ENCODE peak calls at places on chromosome 2, in four cellular contexts. D is K562, T is endothelial cell of umbilical vein, R is GM12878. S is an unnamed sample.

GRCh38 chr2:72037322-72037721 is 110.3 kb downstream of the CYP26B1 start:
- DNase-seq in D (no peak), T (no peak), R (no peak), S (no peak)

GRCh38 chr2:94874277-94874997 is 3.2 kb downstream of the TEKT4 start:
- DNase-seq in D (peak), T (peak), R (no peak), S (peak)

GRCh38 chr2:197107291-197108269 is 181.1 kb upstream of the PGAP1 start:
- DNase-seq in D (no peak), T (peak), R (no peak), S (peak)

GRCh38 chr2:191521608-191522208 is 156.2 kb upstream of the NABP1 start:
- DNase-seq in D (peak), T (peak), R (no peak), S (peak)

GRCh38 chr2:52336951-52337350 is 1305.0 kb upstream of the NRXN1 start:
- DNase-seq in D (no peak), T (no peak), R (no peak), S (no peak)

GRCh38 chr2:20818820-20819219 is 4.1 kb downstream of the LDAH start:
- DNase-seq in D (no peak), T (no peak), R (no peak), S (no peak)

GRCh38 chr2:209471037-209471436 is 47.2 kb downstream of the MAP2 start:
- DNase-seq in D (no peak), T (peak), R (no peak), S (peak)

GRCh38 chr2:28765316-28765715 is 13.7 kb downstream of the PPP1CB start:
- DNase-seq in D (no peak), T (no peak), R (no peak), S (peak)

GRCh38 chr2:98155721-98156120 is 68.8 kb downstream of the VWA3B start:
- DNase-seq in D (no peak), T (no peak), R (no peak), S (no peak)

GRCh38 chr2:69741281-69742169 is at the start of gene ANXA4:
- DNase-seq in D (peak), T (peak), R (no peak), S (peak)

GRCh38 chr2:3223080-3223923 is 154.3 kb downstream of the EIPR1 start:
- DNase-seq in D (no peak), T (peak), R (peak), S (peak)

GRCh38 chr2:218216674-218217365 is at the start of gene ARPC2:
- DNase-seq in D (peak), T (peak), R (peak), S (peak)

GRCh38 chr2:101995019-101995418 is 3.3 kb downstream of the IL1R2 start:
- DNase-seq in D (no peak), T (no peak), R (no peak), S (no peak)

GRCh38 chr2:226554726-226555125 is 244.9 kb downstream of the IRS1 start:
- DNase-seq in D (no peak), T (no peak), R (no peak), S (no peak)

GRCh38 chr2:64819774-64820688 is 166.3 kb upstream of the SERTAD2 start:
- DNase-seq in D (no peak), T (no peak), R (peak), S (no peak)

GRCh38 chr2:54872783-54873182 is 149.3 kb downstream of the EML6 start:
- DNase-seq in D (no peak), T (no peak), R (no peak), S (no peak)

GRCh38 chr2:8694737-8695136 is 12.9 kb downstream of the ID2 start:
- DNase-seq in D (no peak), T (no peak), R (no peak), S (peak)

GRCh38 chr2:84559838-84560237 is 43.5 kb downstream of the DNAH6 start:
- DNase-seq in D (no peak), T (no peak), R (no peak), S (no peak)

GRCh38 chr2:167209784-167210183 is 321.5 kb downstream of the XIRP2 start:
- DNase-seq in D (no peak), T (no peak), R (no peak), S (peak)

GRCh38 chr2:1869248-1869647 is 124.9 kb upstream of the PXDN start:
- DNase-seq in D (no peak), T (no peak), R (no peak), S (no peak)

GRCh38 chr2:109199790-109200189 is 70.8 kb downstream of the SH3RF3 start:
- DNase-seq in D (no peak), T (no peak), R (no peak), S (no peak)

GRCh38 chr2:74850816-74851566 is 17.1 kb downstream of the HK2 start:
- DNase-seq in D (no peak), T (no peak), R (no peak), S (peak)

GRCh38 chr2:144430722-144431163 is 89.2 kb downstream of the ZEB2 start:
- DNase-seq in D (no peak), T (peak), R (peak), S (peak)

GRCh38 chr2:71476495-71476894 is 23.1 kb downstream of the DYSF start:
- DNase-seq in D (no peak), T (no peak), R (no peak), S (no peak)

GRCh38 chr2:130873700-130874346 is 37.1 kb downstream of the ARHGEF4 start:
- DNase-seq in D (peak), T (peak), R (peak), S (peak)

GRCh38 chr2:180663016-180663471 is 317.4 kb upstream of the UBE2E3 start:
- DNase-seq in D (no peak), T (no peak), R (no peak), S (no peak)

GRCh38 chr2:180660207-180660606 is 320.2 kb upstream of the UBE2E3 start:
- DNase-seq in D (no peak), T (no peak), R (no peak), S (no peak)

GRCh38 chr2:180660881-180661280 is 319.5 kb upstream of the UBE2E3 start:
- DNase-seq in D (no peak), T (no peak), R (no peak), S (no peak)

GRCh38 chr2:180664507-180664906 is 315.9 kb upstream of the UBE2E3 start:
- DNase-seq in D (no peak), T (no peak), R (no peak), S (no peak)

DNA sequence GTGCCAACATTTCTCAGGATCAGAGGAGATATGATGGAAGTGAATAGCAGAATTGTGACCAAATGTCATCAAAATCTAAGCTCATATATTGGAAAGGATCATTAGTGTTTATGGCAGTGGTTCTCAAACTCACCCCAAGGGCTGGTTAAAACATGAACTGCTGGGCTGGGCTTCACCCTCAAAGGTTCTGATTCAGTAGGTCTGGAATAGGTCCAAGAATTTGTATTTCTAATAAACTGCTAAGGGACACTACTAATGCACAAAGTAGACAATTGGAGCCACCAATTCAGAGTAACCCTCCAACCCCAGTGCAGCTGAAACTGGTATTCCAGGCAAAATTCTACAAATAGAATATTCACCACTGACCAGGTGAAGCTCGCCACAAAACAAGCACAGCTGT is 317.9 kb upstream of the UBE2E3 start:
- DNase-seq in D (no peak), T (no peak), R (no peak), S (no peak)
- TF ChIP-seq FOS in D (no peak), T (no peak), R (no peak), S (no peak)

DNA sequence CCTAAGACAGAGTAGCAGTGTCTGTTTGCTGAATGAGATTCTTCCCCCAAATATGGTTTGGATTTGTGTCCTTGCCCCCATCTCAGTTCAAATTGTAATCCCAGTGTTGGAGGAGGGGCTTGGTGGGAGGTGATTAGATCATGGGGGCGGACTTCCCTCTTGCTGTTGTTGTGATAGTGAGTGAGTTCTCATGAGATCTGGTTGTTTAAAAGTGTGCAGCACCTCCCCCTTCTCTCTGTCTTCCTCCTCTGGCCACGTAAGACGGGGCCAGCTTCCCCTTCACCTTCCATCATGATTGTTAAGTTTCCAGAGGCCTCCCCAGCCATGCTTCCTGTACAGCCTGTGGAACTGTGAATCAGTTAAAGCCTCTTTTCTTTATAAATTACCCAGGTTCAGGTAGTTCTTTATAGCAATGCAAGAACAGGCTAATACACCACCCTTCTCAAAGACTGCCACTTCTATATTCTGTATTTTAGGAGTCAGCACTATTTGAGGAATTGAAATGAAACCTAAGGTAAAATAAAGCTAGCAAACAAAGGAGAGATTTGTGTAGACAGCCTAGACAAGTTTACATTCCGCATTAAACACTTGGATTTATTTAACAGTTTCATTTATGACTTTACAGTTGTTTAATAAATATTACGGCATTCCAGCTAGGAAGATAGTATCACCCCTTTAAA is 21.6 kb downstream of the FBXO36 start:
- DNase-seq in D (no peak), T (no peak), R (no peak), S (peak)
- H2AFZ ChIP-seq in D (peak), T (no peak), R (no peak), S (no peak)

GRCh38 chr2:236625156-236625690 is 55.6 kb downstream of the ACKR3 start:
- DNase-seq in D (no peak), T (no peak), R (no peak), S (no peak)
- TF ChIP-seq FOS in D (no peak), T (no peak), R (no peak), S (no peak)

DNA sequence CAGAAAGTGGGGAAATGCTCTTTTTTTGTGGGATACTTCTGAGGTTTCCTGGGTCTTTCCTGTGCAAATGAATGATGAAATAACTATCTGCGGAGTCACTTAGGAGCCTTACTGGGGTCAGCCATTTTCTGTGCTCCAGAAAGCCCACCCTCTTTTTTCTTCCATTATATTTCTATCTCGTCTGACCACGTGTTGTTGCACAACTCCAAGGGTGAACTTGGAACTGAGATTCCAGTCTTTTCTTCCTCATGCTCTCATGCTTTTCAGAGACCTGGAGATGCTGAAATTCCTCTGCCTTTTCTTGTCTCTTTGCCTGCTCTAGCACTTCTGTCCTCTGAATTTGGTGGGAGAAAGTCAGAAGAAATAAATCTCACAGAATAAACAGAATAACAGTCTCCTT is 4.8 kb upstream of the SCYGR5 start:
- DNase-seq in D (no peak), T (no peak), R (no peak), S (no peak)
- H2AFZ ChIP-seq in D (no peak), T (no peak), R (no peak), S (no peak)

GRCh38 chr2:182864949-182865348 is 1.5 kb downstream of the FRZB start:
- DNase-seq in D (no peak), T (no peak), R (no peak), S (no peak)

GRCh38 chr2:182863642-182864041 is 2.8 kb downstream of the FRZB start:
- DNase-seq in D (no peak), T (no peak), R (no peak), S (no peak)

GRCh38 chr2:182858671-182859070 is 7.8 kb downstream of the FRZB start:
- DNase-seq in D (no peak), T (no peak), R (no peak), S (peak)

GRCh38 chr2:182860858-182861257 is 5.6 kb downstream of the FRZB start:
- DNase-seq in D (no peak), T (no peak), R (no peak), S (no peak)

DNA sequence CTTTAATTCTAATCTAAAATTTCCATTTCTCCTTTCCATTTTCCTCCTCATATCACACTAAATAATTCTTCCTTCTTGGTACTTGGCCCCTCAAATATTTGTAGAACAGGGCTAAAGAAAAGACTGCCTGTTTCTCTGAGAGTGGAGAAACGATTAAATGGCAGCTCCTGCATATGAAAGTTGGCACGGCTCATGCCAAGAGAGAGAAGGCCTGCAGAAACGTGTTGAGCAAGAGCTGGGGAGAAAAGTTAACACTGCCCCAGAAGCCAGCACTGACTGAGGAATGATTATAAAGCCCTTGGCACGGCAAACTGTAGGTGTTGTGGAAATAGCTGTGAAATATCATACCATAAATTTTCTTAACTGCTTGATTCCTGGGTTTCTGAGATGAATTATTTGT is 4.4 kb downstream of the FRZB start:
- DNase-seq in D (no peak), T (no peak), R (no peak), S (no peak)
- TF ChIP-seq FOS in D (no peak), T (no peak), R (no peak), S (no peak)

GRCh38 chr2:213187386-213187785 is 36.0 kb upstream of the IKZF2 start:
- DNase-seq in D (no peak), T (no peak), R (no peak), S (peak)

GRCh38 chr2:213188533-213188867 is 37.1 kb upstream of the IKZF2 start:
- DNase-seq in D (no peak), T (no peak), R (no peak), S (no peak)

GRCh38 chr2:213187833-213188532 is 36.6 kb upstream of the IKZF2 start:
- DNase-seq in D (no peak), T (no peak), R (no peak), S (peak)

GRCh38 chr2:213185147-213185822 is 33.9 kb upstream of the IKZF2 start:
- DNase-seq in D (no peak), T (no peak), R (peak), S (no peak)

GRCh38 chr2:213188971-213189899 is 37.8 kb upstream of the IKZF2 start:
- DNase-seq in D (no peak), T (no peak), R (no peak), S (peak)
- H2AFZ ChIP-seq in D (no peak), T (no peak), R (no peak), S (peak)

S was measured in IMR-90.